ENCODE peak calls at places on chromosomes 16 and 17, in nine cellular contexts. D is hypothalamus, E is GM23338, B is NT2/D1, U is GM23248, J is GM12865, X is B cell, K is Panc1, G is HEK293T. L is an unnamed sample.
A peak's percentile ranks its signal among the peaks of the same experiment; 100 is the strongest.

GRCh38 chr16:21638573-21638975 is 13.8 kb downstream of the IGSF6 start:
- DNase-seq in J (no peak), D (no peak), K (no peak), G (no peak), U (peak; percentile 92), B (no peak), E (no peak), X (no peak), L (peak; percentile 61)

GRCh38 chr16:45454-45853 is 8.0 kb downstream of the POLR3K start:
- DNase-seq in U (no peak), B (no peak), E (no peak), G (no peak), K (no peak), D (no peak), J (no peak), X (no peak), L (peak; percentile 28)

GRCh38 chr17:82156284-82156925 is 56.2 kb downstream of the CCDC57 start:
- DNase-seq in E (no peak), K (no peak), D (no peak), X (no peak), J (no peak), B (no peak), U (no peak), G (no peak), L (no peak)

GRCh38 chr17:10121971-10122707 is 76.3 kb downstream of the GAS7 start:
- DNase-seq in E (no peak), D (no peak), K (no peak), U (no peak), B (no peak), J (peak; percentile 70), X (peak; percentile 60), G (no peak), L (no peak)

GRCh38 chr17:58491510-58492045 is 3.4 kb upstream of the HSF5 start:
- DNase-seq in D (no peak), U (no peak), G (no peak), E (no peak), J (no peak), X (no peak), K (no peak), B (no peak), L (no peak)

GRCh38 chr17:61833536-61834203 is 29.7 kb downstream of the BRIP1 start:
- DNase-seq in X (no peak), G (no peak), U (peak; percentile 77), B (peak; percentile 9), D (no peak), J (no peak), E (peak; percentile 19), K (peak; percentile 10), L (no peak)

GRCh38 chr16:10983175-10983558 is 38.8 kb downstream of the CLEC16A start:
- DNase-seq in K (no peak), J (peak; percentile 38), U (no peak), D (no peak), G (no peak), B (no peak), X (peak; percentile 29), E (no peak), L (no peak)

GRCh38 chr17:77692571-77693161 is 265.8 kb upstream of the TNRC6C start:
- DNase-seq in B (no peak), G (no peak), X (no peak), K (no peak), E (no peak), U (peak; percentile 88), D (no peak), J (no peak), L (no peak)